ENCODE peak calls at places on chromosomes 3 and 15, in eight cellular contexts. E is GM12865, V is NAMALWA, A is HCT116, I is left cardiac atrium, X is AML-193, Z is ureter, B is ascending aorta. W is an unnamed sample.

GRCh38 chr15:37574985-37575384 is 359.5 kb upstream of the TMCO5A start:
- DNase-seq in V (no peak), A (no peak), E (no peak), Z (no peak), X (no peak), I (no peak), B (no peak), W (no peak)

GRCh38 chr3:6994081-6994668 is 133.3 kb downstream of the GRM7 start:
- DNase-seq in V (peak), X (peak), A (peak), E (peak), B (no peak), Z (no peak), I (no peak), W (no peak)

GRCh38 chr15:93043621-93044300 is 45.2 kb downstream of the RGMA start:
- DNase-seq in I (peak), V (no peak), E (no peak), B (no peak), A (no peak), X (no peak), Z (no peak), W (no peak)

GRCh38 chr3:105516972-105517371 is 150.3 kb downstream of the ALCAM start:
- DNase-seq in I (no peak), A (no peak), E (no peak), B (no peak), Z (no peak), X (no peak), V (no peak), W (no peak)

GRCh38 chr15:38507570-38507969 is 53.6 kb downstream of the FAM98B start:
- DNase-seq in X (no peak), V (no peak), E (no peak), A (no peak), Z (no peak), I (no peak), B (no peak), W (no peak)

GRCh38 chr3:127137757-127138536 is 55.0 kb upstream of the PRR23E start:
- DNase-seq in Z (no peak), X (no peak), E (no peak), I (no peak), B (no peak), V (no peak), A (no peak), W (no peak)

GRCh38 chr15:31476411-31476810 is 149.8 kb downstream of the KLF13 start:
- DNase-seq in E (no peak), X (no peak), Z (peak), A (no peak), I (no peak), V (no peak), B (no peak), W (no peak)

GRCh38 chr3:46715507-46716175 is 2.0 kb downstream of the PRSS50 start:
- DNase-seq in B (no peak), E (no peak), X (no peak), A (no peak), Z (peak), V (no peak), I (no peak), W (no peak)

GRCh38 chr3:52108302-52109232 is 45.7 kb downstream of the POC1A start:
- DNase-seq in I (peak), E (no peak), A (no peak), Z (no peak), X (no peak), B (no peak), V (no peak), W (no peak)

GRCh38 chr3:163626753-163627152 is 1451.5 kb downstream of the SI start:
- DNase-seq in A (no peak), E (no peak), V (no peak), Z (no peak), I (no peak), B (no peak), X (no peak), W (no peak)

W was measured in NT2/D1.